ENCODE peak calls at places on chromosomes 4 and X, in four cellular contexts. J is lower lobe of right lung; S is activated CD8-positive, alpha-beta T cell treated with anti-CD3 and anti-CD28 coated beads for 36 hours; X is fibroblast of mammary gland. O is an unnamed sample.

GRCh38 chr4:4480685-4481393 is 61.0 kb downstream of the STX18 start:
- DNase-seq in J (no peak), S (no peak), X (peak), O (no peak)

GRCh38 chrX:23435575-23435974 is 100.9 kb downstream of the PTCHD1 start:
- DNase-seq in X (no peak), J (no peak), S (no peak), O (no peak)

GRCh38 chrX:68832101-68832416 is 3.2 kb downstream of the EFNB1 start:
- DNase-seq in S (peak), X (peak), J (peak), O (peak)

GRCh38 chr4:159505275-159505975 is 402.5 kb downstream of the RAPGEF2 start:
- DNase-seq in X (no peak), S (no peak), J (no peak), O (no peak)

GRCh38 chrX:40176979-40177430 is 79.2 kb upstream of the BCOR start:
- DNase-seq in X (no peak), J (peak), S (no peak), O (no peak)

GRCh38 chr4:179880756-179881155 is 2362.4 kb upstream of the TENM3 start:
- DNase-seq in S (no peak), X (no peak), J (no peak), O (no peak)

GRCh38 chr4:128591482-128591881 is 218.0 kb upstream of the JADE1 start:
- DNase-seq in X (no peak), S (no peak), J (no peak), O (no peak)

GRCh38 chrX:86002076-86002896 is 45.1 kb downstream of the CHM start:
- DNase-seq in S (peak), X (peak), J (peak), O (no peak)

GRCh38 chr4:155629831-155630425 is 36.7 kb upstream of the GUCY1A1 start:
- DNase-seq in J (no peak), X (no peak), S (no peak), O (no peak)

GRCh38 chrX:54633641-54634040 is 103.6 kb downstream of the GNL3L start:
- DNase-seq in J (no peak), X (peak), S (no peak), O (no peak)

GRCh38 chr4:26075588-26075987 is 161.6 kb downstream of the SMIM20 start:
- DNase-seq in J (no peak), X (peak), S (no peak), O (no peak)

GRCh38 chr4:188665466-188665865 is 526.2 kb downstream of the TRIML1 start:
- DNase-seq in X (peak), S (no peak), J (no peak), O (no peak)

GRCh38 chrX:45710081-45710801 is 509.6 kb upstream of the DIPK2B start:
- DNase-seq in S (peak), X (peak), J (no peak), O (peak)

GRCh38 chrX:53055244-53055849 is 6.8 kb downstream of the GPR173 start:
- DNase-seq in J (no peak), X (no peak), S (no peak), O (no peak)

GRCh38 chr4:145760961-145761929 is 81.3 kb downstream of the C4orf51 start:
- DNase-seq in S (no peak), J (no peak), X (no peak), O (no peak)

GRCh38 chr4:13143704-13144103 is 340.4 kb downstream of the RAB28 start:
- DNase-seq in X (no peak), J (no peak), S (no peak), O (no peak)

GRCh38 chrX:45711231-45711630 is 510.6 kb upstream of the DIPK2B start:
- DNase-seq in J (no peak), X (peak), S (no peak), O (no peak)

GRCh38 chr4:76758996-76759395 is 138.9 kb downstream of the SOWAHB start:
- DNase-seq in J (no peak), S (peak), X (peak), O (peak)

GRCh38 chr4:37697566-37697965 is 11.4 kb upstream of the RELL1 start:
- DNase-seq in J (no peak), S (no peak), X (no peak), O (no peak)

GRCh38 chrX:9370888-9371287 is 94.0 kb upstream of the TBL1X start:
- DNase-seq in J (no peak), X (peak), S (no peak), O (no peak)

GRCh38 chr4:185638548-185639301 is 103.4 kb upstream of the PDLIM3 start:
- DNase-seq in J (no peak), S (no peak), X (peak), O (no peak)

GRCh38 chr4:61173799-61174198 is 26.3 kb upstream of the ADGRL3 start:
- DNase-seq in J (no peak), X (no peak), S (no peak), O (no peak)

GRCh38 chrX:155216940-155217450 is 735 bp downstream of the VBP1 start:
- DNase-seq in X (peak), S (no peak), J (no peak), O (peak)

GRCh38 chr4:128716325-128716724 is 93.2 kb upstream of the JADE1 start:
- DNase-seq in X (no peak), S (no peak), J (no peak), O (no peak)

GRCh38 chrX:56783450-56783831 is 54.4 kb downstream of the NBDY start:
- DNase-seq in J (no peak), X (peak), S (no peak), O (peak)

GRCh38 chrX:124383367-124383766 is 37.0 kb downstream of the SH2D1A start:
- DNase-seq in X (no peak), J (no peak), S (no peak), O (no peak)

GRCh38 chrX:110066488-110067225 is 63.7 kb downstream of the TMEM164 start:
- DNase-seq in X (no peak), J (no peak), S (no peak), O (no peak)

GRCh38 chr4:115219315-115219840 is 106.0 kb upstream of the NDST4 start:
- DNase-seq in S (no peak), X (no peak), J (no peak), O (no peak)

GRCh38 chrX:68936186-68936585 is 107.4 kb downstream of the EFNB1 start:
- DNase-seq in S (no peak), X (peak), J (no peak), O (no peak)

GRCh38 chr4:128424524-128425195 is 137.0 kb upstream of the PGRMC2 start:
- DNase-seq in S (no peak), X (peak), J (no peak), O (no peak)

GRCh38 chrX:70452143-70452733 is 7.6 kb downstream of the DLG3 start:
- DNase-seq in J (peak), X (peak), S (peak), O (peak)

GRCh38 chr4:138305055-138305454 is 62.9 kb upstream of the SLC7A11 start:
- DNase-seq in S (no peak), J (no peak), X (no peak), O (no peak)

GRCh38 chr4:3122081-3122563 is 47.6 kb downstream of the HTT start:
- DNase-seq in X (no peak), S (no peak), J (no peak), O (no peak)

GRCh38 chrX:103453655-103454054 is 65.6 kb downstream of the RAB40A start:
- DNase-seq in X (peak), S (no peak), J (no peak), O (no peak)

GRCh38 chrX:153969904-153970397 is 1.7 kb downstream of the HCFC1 start:
- DNase-seq in S (no peak), X (peak), J (no peak), O (no peak)

GRCh38 chr4:5885733-5886132 is 7.2 kb downstream of the CRMP1 start:
- DNase-seq in X (no peak), J (no peak), S (no peak), O (no peak)

GRCh38 chr4:5888706-5889696 is 3.9 kb downstream of the CRMP1 start:
- DNase-seq in X (no peak), S (no peak), J (no peak), O (no peak)

GRCh38 chr4:5888222-5888701 is 4.6 kb downstream of the CRMP1 start:
- DNase-seq in X (no peak), S (no peak), J (no peak), O (no peak)

GRCh38 chr4:5887011-5887360 is 5.9 kb downstream of the CRMP1 start:
- DNase-seq in S (no peak), J (no peak), X (no peak), O (no peak)

GRCh38 chr4:5887361-5888221 is 5.3 kb downstream of the CRMP1 start:
- DNase-seq in J (no peak), X (no peak), S (no peak), O (no peak)
- TF ChIP-seq CTCF in J (no peak), X (no peak), S (no peak), O (no peak)

GRCh38 chrX:79036152-79036551 is 91.0 kb downstream of the P2RY10 start:
- DNase-seq in X (no peak), J (no peak), S (no peak), O (no peak)
- TF ChIP-seq CTCF in X (no peak), J (no peak), S (no peak), O (no peak)

GRCh38 chr4:68152411-68152810 is 22.7 kb upstream of the TMPRSS11F start:
- DNase-seq in X (no peak), S (no peak), J (no peak), O (no peak)
- TF ChIP-seq CTCF in X (no peak), S (no peak), J (no peak), O (no peak)

GRCh38 chr4:56048621-56049427 is 100.1 kb downstream of the CEP135 start:
- DNase-seq in X (peak), J (no peak), S (peak), O (peak)
- TF ChIP-seq CTCF in X (no peak), J (no peak), S (no peak), O (peak)